ENCODE peak calls at places on chromosome 7, in ten cellular contexts. One of them, this sample, is unnamed.

GRCh38 chr7:157584420-157584819 is 247.6 kb downstream of the DNAJB6 start:
- DNase-seq in right atrium auricular region: no peak
- DNase-seq in K562: no peak
- DNase-seq in heart right ventricle: no peak
- DNase-seq in adipocyte: no peak
- DNase-seq in HepG2: no peak
- DNase-seq in lung: no peak
- DNase-seq in upper lobe of left lung: no peak
- DNase-seq in CD8-positive, alpha-beta T cell: no peak
- DNase-seq in PC-3: no peak
- DNase-seq in this sample: no peak

GRCh38 chr7:13197501-13197900 is 510.1 kb downstream of the ARL4A start:
- DNase-seq in adipocyte: peak; percentile 22
- DNase-seq in right atrium auricular region: no peak
- DNase-seq in lung: no peak
- DNase-seq in CD8-positive, alpha-beta T cell: no peak
- DNase-seq in HepG2: no peak
- DNase-seq in heart right ventricle: no peak
- DNase-seq in K562: no peak
- DNase-seq in PC-3: peak; percentile 78
- DNase-seq in upper lobe of left lung: no peak
- DNase-seq in this sample: no peak

GRCh38 chr7:128954150-128954549 is 16.4 kb downstream of the IRF5 start:
- DNase-seq in lung: no peak
- DNase-seq in upper lobe of left lung: no peak
- DNase-seq in right atrium auricular region: no peak
- DNase-seq in K562: no peak
- DNase-seq in heart right ventricle: no peak
- DNase-seq in HepG2: no peak
- DNase-seq in CD8-positive, alpha-beta T cell: no peak
- DNase-seq in PC-3: no peak
- DNase-seq in adipocyte: no peak
- DNase-seq in this sample: no peak

GRCh38 chr7:140609646-140610045 is 31.0 kb downstream of the DENND2A start:
- DNase-seq in PC-3: peak; percentile 71
- DNase-seq in adipocyte: peak; percentile 40
- DNase-seq in heart right ventricle: no peak
- DNase-seq in upper lobe of left lung: no peak
- DNase-seq in lung: no peak
- DNase-seq in K562: no peak
- DNase-seq in CD8-positive, alpha-beta T cell: no peak
- DNase-seq in HepG2: no peak
- DNase-seq in right atrium auricular region: no peak
- DNase-seq in this sample: no peak

GRCh38 chr7:128867241-128867640 is 4.6 kb downstream of the ATP6V1F start:
- DNase-seq in PC-3: no peak
- DNase-seq in lung: no peak
- DNase-seq in heart right ventricle: no peak
- DNase-seq in upper lobe of left lung: no peak
- DNase-seq in K562: no peak
- DNase-seq in CD8-positive, alpha-beta T cell: no peak
- DNase-seq in right atrium auricular region: no peak
- DNase-seq in adipocyte: no peak
- DNase-seq in HepG2: no peak
- DNase-seq in this sample: no peak

GRCh38 chr7:5567810-5568209 is 144.2 kb upstream of the TNRC18 start:
- DNase-seq in CD8-positive, alpha-beta T cell: no peak
- DNase-seq in K562: no peak
- DNase-seq in heart right ventricle: no peak
- DNase-seq in upper lobe of left lung: no peak
- DNase-seq in PC-3: no peak
- DNase-seq in HepG2: no peak
- DNase-seq in adipocyte: no peak
- DNase-seq in right atrium auricular region: no peak
- DNase-seq in lung: no peak
- DNase-seq in this sample: no peak

GRCh38 chr7:12066561-12066960 is 144.5 kb upstream of the TMEM106B start:
- DNase-seq in upper lobe of left lung: no peak
- DNase-seq in lung: no peak
- DNase-seq in right atrium auricular region: no peak
- DNase-seq in HepG2: peak; percentile 4
- DNase-seq in K562: no peak
- DNase-seq in CD8-positive, alpha-beta T cell: no peak
- DNase-seq in PC-3: peak; percentile 92
- DNase-seq in adipocyte: no peak
- DNase-seq in heart right ventricle: no peak
- DNase-seq in this sample: no peak

GRCh38 chr7:74479066-74479781 is 25.5 kb downstream of the GTF2IRD1 start:
- DNase-seq in lung: peak; percentile 74
- DNase-seq in HepG2: no peak
- DNase-seq in heart right ventricle: no peak
- DNase-seq in upper lobe of left lung: peak; percentile 87
- DNase-seq in K562: no peak
- DNase-seq in CD8-positive, alpha-beta T cell: no peak
- DNase-seq in PC-3: peak; percentile 18
- DNase-seq in right atrium auricular region: no peak
- DNase-seq in adipocyte: peak; percentile 55
- DNase-seq in this sample: no peak

GRCh38 chr7:111987115-111987826 is 218.9 kb downstream of the DOCK4 start:
- DNase-seq in lung: no peak
- DNase-seq in K562: no peak
- DNase-seq in upper lobe of left lung: no peak
- DNase-seq in HepG2: no peak
- DNase-seq in heart right ventricle: no peak
- DNase-seq in CD8-positive, alpha-beta T cell: no peak
- DNase-seq in right atrium auricular region: no peak
- DNase-seq in PC-3: peak; percentile 65
- DNase-seq in adipocyte: peak; percentile 68
- DNase-seq in this sample: no peak

GRCh38 chr7:9328296-9328695 is 894.9 kb downstream of the NXPH1 start:
- DNase-seq in right atrium auricular region: no peak
- DNase-seq in PC-3: no peak
- DNase-seq in heart right ventricle: no peak
- DNase-seq in K562: no peak
- DNase-seq in CD8-positive, alpha-beta T cell: no peak
- DNase-seq in adipocyte: no peak
- DNase-seq in HepG2: no peak
- DNase-seq in lung: no peak
- DNase-seq in upper lobe of left lung: no peak
- DNase-seq in this sample: no peak

GRCh38 chr7:9324513-9324912 is 891.1 kb downstream of the NXPH1 start:
- DNase-seq in CD8-positive, alpha-beta T cell: no peak
- DNase-seq in lung: no peak
- DNase-seq in upper lobe of left lung: no peak
- DNase-seq in right atrium auricular region: no peak
- DNase-seq in adipocyte: no peak
- DNase-seq in PC-3: no peak
- DNase-seq in HepG2: no peak
- DNase-seq in K562: no peak
- DNase-seq in heart right ventricle: no peak
- DNase-seq in this sample: no peak
- H3K4me3 ChIP-seq in CD8-positive, alpha-beta T cell: no peak overlapping the region
- H3K4me3 ChIP-seq in lung: no peak overlapping the region
- H3K4me3 ChIP-seq in upper lobe of left lung: no peak overlapping the region
- H3K4me3 ChIP-seq in right atrium auricular region: no peak overlapping the region
- H3K4me3 ChIP-seq in adipocyte: no peak overlapping the region
- H3K4me3 ChIP-seq in PC-3: no peak overlapping the region
- H3K4me3 ChIP-seq in HepG2: no peak overlapping the region
- H3K4me3 ChIP-seq in K562: no peak overlapping the region
- H3K4me3 ChIP-seq in heart right ventricle: no peak overlapping the region
- H3K4me3 ChIP-seq in this sample: no peak overlapping the region

GRCh38 chr7:29249383-29249750 is 54.8 kb downstream of the CHN2 start:
- DNase-seq in PC-3: no peak
- DNase-seq in HepG2: no peak
- DNase-seq in lung: no peak
- DNase-seq in upper lobe of left lung: no peak
- DNase-seq in adipocyte: no peak
- DNase-seq in right atrium auricular region: no peak
- DNase-seq in CD8-positive, alpha-beta T cell: no peak
- DNase-seq in heart right ventricle: no peak
- DNase-seq in K562: no peak
- DNase-seq in this sample: no peak

GRCh38 chr7:29249860-29250259 is 55.3 kb downstream of the CHN2 start:
- DNase-seq in HepG2: no peak
- DNase-seq in CD8-positive, alpha-beta T cell: no peak
- DNase-seq in K562: no peak
- DNase-seq in upper lobe of left lung: no peak
- DNase-seq in right atrium auricular region: no peak
- DNase-seq in PC-3: no peak
- DNase-seq in heart right ventricle: no peak
- DNase-seq in adipocyte: no peak
- DNase-seq in lung: no peak
- DNase-seq in this sample: no peak

GRCh38 chr7:29247962-29248236 is 53.3 kb downstream of the CHN2 start:
- DNase-seq in upper lobe of left lung: no peak
- DNase-seq in heart right ventricle: no peak
- DNase-seq in K562: no peak
- DNase-seq in lung: no peak
- DNase-seq in adipocyte: no peak
- DNase-seq in right atrium auricular region: no peak
- DNase-seq in HepG2: no peak
- DNase-seq in PC-3: no peak
- DNase-seq in CD8-positive, alpha-beta T cell: no peak
- DNase-seq in this sample: no peak

GRCh38 chr7:29247232-29247961 is 52.8 kb downstream of the CHN2 start:
- DNase-seq in adipocyte: no peak
- DNase-seq in K562: no peak
- DNase-seq in PC-3: no peak
- DNase-seq in right atrium auricular region: no peak
- DNase-seq in HepG2: no peak
- DNase-seq in upper lobe of left lung: no peak
- DNase-seq in heart right ventricle: no peak
- DNase-seq in CD8-positive, alpha-beta T cell: no peak
- DNase-seq in lung: no peak
- DNase-seq in this sample: no peak

DNA sequence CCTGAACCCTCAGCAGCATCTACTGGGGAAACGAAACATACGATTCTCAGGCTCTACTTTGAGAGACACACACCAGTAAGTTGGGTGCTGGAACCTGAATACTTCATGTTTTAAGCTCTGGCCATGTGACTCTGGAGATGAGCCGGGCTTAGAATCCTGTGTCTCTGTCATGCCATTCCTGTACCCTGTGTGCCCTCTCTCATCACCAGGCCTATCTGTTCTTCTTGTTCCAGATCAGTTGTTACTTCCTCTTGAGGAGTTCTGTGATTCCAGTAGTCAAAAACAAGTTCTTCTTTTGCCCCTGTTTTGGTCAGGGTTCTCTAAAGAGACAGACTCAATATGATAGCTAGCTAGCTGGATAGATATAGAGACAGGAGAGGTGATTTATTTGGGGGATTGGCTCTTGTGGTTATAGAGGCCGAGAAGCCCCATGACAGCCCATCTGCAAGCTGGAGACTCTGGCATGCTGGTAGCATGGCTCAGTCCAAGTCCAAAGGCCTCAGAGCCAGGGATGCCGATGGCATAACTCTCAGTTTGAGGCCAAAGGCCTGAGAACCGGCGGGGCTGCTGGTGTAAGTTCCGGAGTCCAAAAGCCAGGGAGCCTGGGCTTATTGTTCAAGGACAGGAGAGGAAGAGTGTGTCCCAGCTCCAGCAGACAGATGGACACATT is 54.3 kb downstream of the CHN2 start:
- DNase-seq in heart right ventricle: no peak
- DNase-seq in CD8-positive, alpha-beta T cell: no peak
- DNase-seq in lung: no peak
- DNase-seq in HepG2: peak; percentile 88
- DNase-seq in PC-3: no peak
- DNase-seq in K562: no peak
- DNase-seq in right atrium auricular region: no peak
- DNase-seq in upper lobe of left lung: no peak
- DNase-seq in adipocyte: no peak
- DNase-seq in this sample: no peak
- H3K4me1 ChIP-seq in heart right ventricle: peaks cover 27% of the 10 kb centered on the region
- H3K4me1 ChIP-seq in CD8-positive, alpha-beta T cell: no peaks in the 10 kb centered on the region
- H3K4me1 ChIP-seq in lung: peaks cover 2% of the 10 kb centered on the region
- H3K4me1 ChIP-seq in HepG2: peaks cover 53% of the 10 kb centered on the region
- H3K4me1 ChIP-seq in PC-3: no peaks in the 10 kb centered on the region
- H3K4me1 ChIP-seq in K562: no peaks in the 10 kb centered on the region
- H3K4me1 ChIP-seq in right atrium auricular region: no peaks in the 10 kb centered on the region
- H3K4me1 ChIP-seq in upper lobe of left lung: peaks cover under 1% of the 10 kb centered on the region
- H3K4me1 ChIP-seq in adipocyte: no peaks in the 10 kb centered on the region
- H3K4me1 ChIP-seq in this sample: no peaks in the 10 kb centered on the region

GRCh38 chr7:159108491-159108890 is 36.2 kb downstream of the VIPR2 start:
- DNase-seq in heart right ventricle: no peak
- DNase-seq in upper lobe of left lung: no peak
- DNase-seq in K562: no peak
- DNase-seq in PC-3: no peak
- DNase-seq in CD8-positive, alpha-beta T cell: no peak
- DNase-seq in lung: no peak
- DNase-seq in HepG2: no peak
- DNase-seq in right atrium auricular region: no peak
- DNase-seq in adipocyte: no peak
- DNase-seq in this sample: no peak

GRCh38 chr7:159107052-159107892 is 37.4 kb downstream of the VIPR2 start:
- DNase-seq in adipocyte: no peak
- DNase-seq in K562: no peak
- DNase-seq in heart right ventricle: no peak
- DNase-seq in CD8-positive, alpha-beta T cell: no peak
- DNase-seq in lung: no peak
- DNase-seq in right atrium auricular region: no peak
- DNase-seq in upper lobe of left lung: peak; percentile 45
- DNase-seq in HepG2: no peak
- DNase-seq in PC-3: no peak
- DNase-seq in this sample: no peak

GRCh38 chr7:159105845-159106614 is 38.6 kb downstream of the VIPR2 start:
- DNase-seq in right atrium auricular region: no peak
- DNase-seq in PC-3: peak; percentile 7
- DNase-seq in heart right ventricle: no peak
- DNase-seq in lung: no peak
- DNase-seq in K562: no peak
- DNase-seq in CD8-positive, alpha-beta T cell: no peak
- DNase-seq in HepG2: no peak
- DNase-seq in adipocyte: no peak
- DNase-seq in upper lobe of left lung: peak; percentile 43
- DNase-seq in this sample: no peak

GRCh38 chr7:159112136-159113011 is 32.3 kb downstream of the VIPR2 start:
- DNase-seq in heart right ventricle: no peak
- DNase-seq in lung: no peak
- DNase-seq in adipocyte: no peak
- DNase-seq in CD8-positive, alpha-beta T cell: no peak
- DNase-seq in HepG2: no peak
- DNase-seq in PC-3: no peak
- DNase-seq in K562: no peak
- DNase-seq in right atrium auricular region: no peak
- DNase-seq in upper lobe of left lung: peak; percentile 72
- DNase-seq in this sample: no peak

GRCh38 chr7:159109092-159110035 is 35.3 kb downstream of the VIPR2 start:
- DNase-seq in right atrium auricular region: no peak
- DNase-seq in adipocyte: no peak
- DNase-seq in lung: no peak
- DNase-seq in K562: no peak
- DNase-seq in CD8-positive, alpha-beta T cell: no peak
- DNase-seq in PC-3: peak; percentile 13
- DNase-seq in heart right ventricle: no peak
- DNase-seq in upper lobe of left lung: no peak
- DNase-seq in HepG2: no peak
- DNase-seq in this sample: no peak
- H3K9me3 ChIP-seq in right atrium auricular region: no peaks in the 10 kb centered on the region
- H3K9me3 ChIP-seq in adipocyte: no peaks in the 10 kb centered on the region
- H3K9me3 ChIP-seq in lung: no peaks in the 10 kb centered on the region
- H3K9me3 ChIP-seq in K562: no peaks in the 10 kb centered on the region
- H3K9me3 ChIP-seq in CD8-positive, alpha-beta T cell: no peaks in the 10 kb centered on the region
- H3K9me3 ChIP-seq in PC-3: no peaks in the 10 kb centered on the region
- H3K9me3 ChIP-seq in heart right ventricle: no peaks in the 10 kb centered on the region
- H3K9me3 ChIP-seq in upper lobe of left lung: no peaks in the 10 kb centered on the region
- H3K9me3 ChIP-seq in HepG2: no peaks in the 10 kb centered on the region
- H3K9me3 ChIP-seq in this sample: no peaks in the 10 kb centered on the region

GRCh38 chr7:147153571-147153970 is 1037.0 kb downstream of the CNTNAP2 start:
- DNase-seq in right atrium auricular region: no peak
- DNase-seq in CD8-positive, alpha-beta T cell: no peak
- DNase-seq in K562: no peak
- DNase-seq in adipocyte: no peak
- DNase-seq in upper lobe of left lung: no peak
- DNase-seq in lung: no peak
- DNase-seq in PC-3: no peak
- DNase-seq in HepG2: no peak
- DNase-seq in heart right ventricle: no peak
- DNase-seq in this sample: no peak
- H3K4me3 ChIP-seq in right atrium auricular region: no peak overlapping the region
- H3K4me3 ChIP-seq in CD8-positive, alpha-beta T cell: no peak overlapping the region
- H3K4me3 ChIP-seq in K562: no peak overlapping the region
- H3K4me3 ChIP-seq in adipocyte: no peak overlapping the region
- H3K4me3 ChIP-seq in upper lobe of left lung: no peak overlapping the region
- H3K4me3 ChIP-seq in lung: no peak overlapping the region
- H3K4me3 ChIP-seq in PC-3: no peak overlapping the region
- H3K4me3 ChIP-seq in HepG2: no peak overlapping the region
- H3K4me3 ChIP-seq in heart right ventricle: no peak overlapping the region
- H3K4me3 ChIP-seq in this sample: no peak overlapping the region